ENCODE peak calls at places on chromosome 7, in seven cellular contexts. One of them, this sample, is unnamed.

GRCh38 chr7:141043621-141044020 is 28.9 kb upstream of the MRPS33 start:
- DNase-seq in fibroblast of mammary gland: no peak
- DNase-seq in gastrocnemius medialis: no peak
- DNase-seq in retinal pigment epithelial cell: peak
- DNase-seq in cardiac muscle cell: no peak
- DNase-seq in body of pancreas: no peak
- DNase-seq in prostate gland: no peak
- DNase-seq in this sample: no peak

GRCh38 chr7:89064831-89065230 is 269.3 kb upstream of the TEX47 start:
- DNase-seq in fibroblast of mammary gland: no peak
- DNase-seq in gastrocnemius medialis: no peak
- DNase-seq in retinal pigment epithelial cell: peak
- DNase-seq in cardiac muscle cell: no peak
- DNase-seq in body of pancreas: no peak
- DNase-seq in prostate gland: no peak
- DNase-seq in this sample: no peak

GRCh38 chr7:20153999-20154398 is 63.2 kb downstream of the MACC1 start:
- DNase-seq in fibroblast of mammary gland: peak
- DNase-seq in gastrocnemius medialis: no peak
- DNase-seq in retinal pigment epithelial cell: no peak
- DNase-seq in cardiac muscle cell: no peak
- DNase-seq in body of pancreas: no peak
- DNase-seq in prostate gland: no peak
- DNase-seq in this sample: no peak

GRCh38 chr7:37035631-37036030 is 311.3 kb upstream of the AOAH start:
- DNase-seq in fibroblast of mammary gland: no peak
- DNase-seq in gastrocnemius medialis: no peak
- DNase-seq in retinal pigment epithelial cell: peak
- DNase-seq in cardiac muscle cell: no peak
- DNase-seq in body of pancreas: no peak
- DNase-seq in prostate gland: no peak
- DNase-seq in this sample: no peak

GRCh38 chr7:157117796-157118195 is 20.9 kb upstream of the UBE3C start:
- DNase-seq in fibroblast of mammary gland: no peak
- DNase-seq in gastrocnemius medialis: no peak
- DNase-seq in retinal pigment epithelial cell: no peak
- DNase-seq in cardiac muscle cell: no peak
- DNase-seq in body of pancreas: no peak
- DNase-seq in prostate gland: no peak
- DNase-seq in this sample: no peak

GRCh38 chr7:150405584-150406310 is 26.6 kb downstream of the ZNF775 start:
- DNase-seq in fibroblast of mammary gland: peak
- DNase-seq in gastrocnemius medialis: no peak
- DNase-seq in retinal pigment epithelial cell: no peak
- DNase-seq in cardiac muscle cell: peak
- DNase-seq in body of pancreas: peak
- DNase-seq in prostate gland: no peak
- DNase-seq in this sample: no peak

GRCh38 chr7:147803625-147804024 is 786.9 kb upstream of the C7orf33 start:
- DNase-seq in fibroblast of mammary gland: no peak
- DNase-seq in gastrocnemius medialis: no peak
- DNase-seq in retinal pigment epithelial cell: no peak
- DNase-seq in cardiac muscle cell: no peak
- DNase-seq in body of pancreas: no peak
- DNase-seq in prostate gland: no peak
- DNase-seq in this sample: no peak

GRCh38 chr7:116955801-116956514 is 2.7 kb downstream of the ST7 start:
- DNase-seq in fibroblast of mammary gland: peak
- DNase-seq in gastrocnemius medialis: no peak
- DNase-seq in retinal pigment epithelial cell: peak
- DNase-seq in cardiac muscle cell: no peak
- DNase-seq in body of pancreas: peak
- DNase-seq in prostate gland: peak
- DNase-seq in this sample: no peak

GRCh38 chr7:150402671-150403321 is 23.7 kb downstream of the ZNF775 start:
- DNase-seq in fibroblast of mammary gland: no peak
- DNase-seq in gastrocnemius medialis: no peak
- DNase-seq in retinal pigment epithelial cell: no peak
- DNase-seq in cardiac muscle cell: no peak
- DNase-seq in body of pancreas: peak
- DNase-seq in prostate gland: no peak
- DNase-seq in this sample: no peak

GRCh38 chr7:144022169-144022568 is 22.0 kb downstream of the OR6B1 start:
- DNase-seq in fibroblast of mammary gland: no peak
- DNase-seq in gastrocnemius medialis: no peak
- DNase-seq in retinal pigment epithelial cell: no peak
- DNase-seq in cardiac muscle cell: no peak
- DNase-seq in body of pancreas: no peak
- DNase-seq in prostate gland: no peak
- DNase-seq in this sample: no peak

GRCh38 chr7:77321300-77321699 is 94.8 kb downstream of the GSAP start:
- DNase-seq in fibroblast of mammary gland: no peak
- DNase-seq in gastrocnemius medialis: no peak
- DNase-seq in retinal pigment epithelial cell: no peak
- DNase-seq in cardiac muscle cell: peak
- DNase-seq in body of pancreas: no peak
- DNase-seq in prostate gland: no peak
- DNase-seq in this sample: no peak

GRCh38 chr7:31741852-31742251 is 54.8 kb downstream of the PPP1R17 start:
- DNase-seq in fibroblast of mammary gland: no peak
- DNase-seq in gastrocnemius medialis: no peak
- DNase-seq in retinal pigment epithelial cell: no peak
- DNase-seq in cardiac muscle cell: no peak
- DNase-seq in body of pancreas: no peak
- DNase-seq in prostate gland: no peak
- DNase-seq in this sample: no peak

GRCh38 chr7:150379590-150380379 is 655 bp downstream of the ZNF775 start:
- DNase-seq in fibroblast of mammary gland: no peak
- DNase-seq in gastrocnemius medialis: no peak
- DNase-seq in retinal pigment epithelial cell: no peak
- DNase-seq in cardiac muscle cell: no peak
- DNase-seq in body of pancreas: no peak
- DNase-seq in prostate gland: no peak
- DNase-seq in this sample: no peak

DNA sequence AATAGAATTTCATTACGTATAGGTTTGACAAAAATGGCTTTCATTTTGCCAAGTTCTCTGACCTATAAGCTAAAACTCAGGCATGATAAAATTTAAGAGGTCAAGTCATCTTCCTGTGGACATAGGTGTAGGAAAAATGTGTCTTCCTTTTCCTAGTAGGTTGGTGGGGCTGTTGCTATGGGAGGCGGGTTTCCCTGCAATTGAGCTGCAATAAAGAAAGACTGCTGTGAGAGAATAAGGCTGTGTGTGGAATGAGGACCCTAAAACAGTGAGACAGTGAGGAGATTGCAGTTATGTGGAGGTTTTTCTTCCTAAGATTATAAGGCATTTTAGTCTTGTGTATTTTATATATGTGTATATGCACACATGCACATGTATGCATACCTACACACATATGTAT is 13.0 kb upstream of the SEMA3A start:
- DNase-seq in fibroblast of mammary gland: no peak
- DNase-seq in gastrocnemius medialis: no peak
- DNase-seq in retinal pigment epithelial cell: no peak
- DNase-seq in cardiac muscle cell: no peak
- DNase-seq in body of pancreas: no peak
- DNase-seq in prostate gland: no peak
- DNase-seq in this sample: no peak
- H3K4me3 ChIP-seq in fibroblast of mammary gland: no peak
- H3K4me3 ChIP-seq in gastrocnemius medialis: no peak
- H3K4me3 ChIP-seq in retinal pigment epithelial cell: no peak
- H3K4me3 ChIP-seq in cardiac muscle cell: no peak
- H3K4me3 ChIP-seq in body of pancreas: no peak
- H3K4me3 ChIP-seq in prostate gland: no peak
- H3K4me3 ChIP-seq in this sample: no peak

DNA sequence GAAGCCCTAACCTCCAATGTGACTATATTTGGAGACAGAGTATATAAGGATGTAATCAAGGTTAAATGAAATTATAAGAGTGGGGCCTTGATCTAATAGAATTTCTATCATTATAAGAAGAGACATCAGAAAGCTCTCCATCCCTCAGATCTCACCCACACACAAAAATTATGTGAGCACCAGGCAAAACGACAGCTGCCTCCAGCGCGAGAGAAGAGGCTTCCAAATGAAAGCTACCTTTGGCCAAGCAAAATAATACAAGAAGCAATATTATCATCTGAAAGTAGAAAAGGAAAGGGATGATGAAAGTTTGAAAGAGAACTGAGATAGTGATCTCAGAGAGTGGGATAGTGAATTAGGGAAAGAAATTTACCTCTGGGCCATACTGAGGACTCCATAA is 1192.5 kb downstream of the NXPH1 start:
- DNase-seq in fibroblast of mammary gland: no peak
- DNase-seq in gastrocnemius medialis: no peak
- DNase-seq in retinal pigment epithelial cell: no peak
- DNase-seq in cardiac muscle cell: no peak
- DNase-seq in body of pancreas: no peak
- DNase-seq in prostate gland: no peak
- DNase-seq in this sample: no peak
- TF ChIP-seq CTCF in fibroblast of mammary gland: no peak
- TF ChIP-seq CTCF in gastrocnemius medialis: no peak
- TF ChIP-seq CTCF in retinal pigment epithelial cell: no peak
- TF ChIP-seq CTCF in cardiac muscle cell: no peak
- TF ChIP-seq CTCF in body of pancreas: no peak
- TF ChIP-seq CTCF in prostate gland: no peak
- TF ChIP-seq CTCF in this sample: no peak

GRCh38 chr7:5824297-5824610 is 42.8 kb upstream of the RNF216 start:
- DNase-seq in fibroblast of mammary gland: no peak
- DNase-seq in gastrocnemius medialis: no peak
- DNase-seq in retinal pigment epithelial cell: no peak
- DNase-seq in cardiac muscle cell: no peak
- DNase-seq in body of pancreas: no peak
- DNase-seq in prostate gland: no peak
- DNase-seq in this sample: no peak
- H3K4me3 ChIP-seq in fibroblast of mammary gland: no peak
- H3K4me3 ChIP-seq in gastrocnemius medialis: no peak
- H3K4me3 ChIP-seq in retinal pigment epithelial cell: no peak
- H3K4me3 ChIP-seq in cardiac muscle cell: no peak
- H3K4me3 ChIP-seq in body of pancreas: no peak
- H3K4me3 ChIP-seq in prostate gland: no peak
- H3K4me3 ChIP-seq in this sample: no peak

GRCh38 chr7:1175597-1175966 is 15.6 kb upstream of the ZFAND2A start:
- DNase-seq in fibroblast of mammary gland: no peak
- DNase-seq in gastrocnemius medialis: no peak
- DNase-seq in retinal pigment epithelial cell: no peak
- DNase-seq in cardiac muscle cell: no peak
- DNase-seq in body of pancreas: no peak
- DNase-seq in prostate gland: no peak
- DNase-seq in this sample: no peak
- TF ChIP-seq CTCF in fibroblast of mammary gland: no peak
- TF ChIP-seq CTCF in gastrocnemius medialis: no peak
- TF ChIP-seq CTCF in retinal pigment epithelial cell: no peak
- TF ChIP-seq CTCF in cardiac muscle cell: no peak
- TF ChIP-seq CTCF in body of pancreas: no peak
- TF ChIP-seq CTCF in prostate gland: no peak
- TF ChIP-seq CTCF in this sample: no peak

GRCh38 chr7:39825391-39825790 is 124.7 kb upstream of the CDK13 start:
- DNase-seq in fibroblast of mammary gland: peak
- DNase-seq in gastrocnemius medialis: no peak
- DNase-seq in retinal pigment epithelial cell: no peak
- DNase-seq in cardiac muscle cell: no peak
- DNase-seq in body of pancreas: no peak
- DNase-seq in prostate gland: no peak
- DNase-seq in this sample: no peak
- H3K4me3 ChIP-seq in fibroblast of mammary gland: no peak
- H3K4me3 ChIP-seq in gastrocnemius medialis: no peak
- H3K4me3 ChIP-seq in retinal pigment epithelial cell: no peak
- H3K4me3 ChIP-seq in cardiac muscle cell: no peak
- H3K4me3 ChIP-seq in body of pancreas: no peak
- H3K4me3 ChIP-seq in prostate gland: no peak
- H3K4me3 ChIP-seq in this sample: no peak

GRCh38 chr7:110446658-110447057 is 644.3 kb upstream of the LRRN3 start:
- DNase-seq in fibroblast of mammary gland: no peak
- DNase-seq in gastrocnemius medialis: no peak
- DNase-seq in retinal pigment epithelial cell: no peak
- DNase-seq in cardiac muscle cell: no peak
- DNase-seq in body of pancreas: no peak
- DNase-seq in prostate gland: no peak
- DNase-seq in this sample: no peak

DNA sequence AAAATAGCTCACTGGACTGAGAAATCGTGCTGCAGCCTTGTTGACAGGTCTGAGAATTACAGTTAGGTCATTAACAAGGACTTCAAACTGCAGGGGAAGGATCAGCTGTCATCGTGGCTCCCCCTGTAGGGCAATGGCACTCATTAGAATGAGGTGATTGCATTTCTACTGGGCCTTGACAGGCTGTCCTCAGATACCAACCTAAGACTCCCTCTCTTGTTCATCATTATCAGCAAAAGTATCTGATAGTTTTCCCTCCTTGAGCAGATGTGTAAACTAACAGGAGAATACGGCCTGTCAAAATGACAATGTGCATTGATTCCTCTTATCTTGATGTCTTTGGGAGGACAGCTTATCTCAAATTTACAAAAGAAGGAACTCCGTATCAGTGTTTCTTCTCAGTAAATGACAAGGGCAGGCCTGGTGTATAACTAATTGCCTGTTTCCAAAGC is 648.5 kb upstream of the LRRN3 start:
- DNase-seq in fibroblast of mammary gland: no peak
- DNase-seq in gastrocnemius medialis: no peak
- DNase-seq in retinal pigment epithelial cell: peak
- DNase-seq in cardiac muscle cell: peak
- DNase-seq in body of pancreas: peak
- DNase-seq in prostate gland: peak
- DNase-seq in this sample: peak
- TF ChIP-seq CTCF in fibroblast of mammary gland: no peak
- TF ChIP-seq CTCF in gastrocnemius medialis: no peak
- TF ChIP-seq CTCF in retinal pigment epithelial cell: peak
- TF ChIP-seq CTCF in cardiac muscle cell: no peak
- TF ChIP-seq CTCF in body of pancreas: peak
- TF ChIP-seq CTCF in prostate gland: peak
- TF ChIP-seq CTCF in this sample: peak

GRCh38 chr7:50302486-50303081 is 1.9 kb upstream of the IKZF1 start:
- DNase-seq in fibroblast of mammary gland: no peak
- DNase-seq in gastrocnemius medialis: no peak
- DNase-seq in retinal pigment epithelial cell: no peak
- DNase-seq in cardiac muscle cell: no peak
- DNase-seq in body of pancreas: no peak
- DNase-seq in prostate gland: no peak
- DNase-seq in this sample: no peak

GRCh38 chr7:50304158-50304910 is at the start of gene IKZF1:
- DNase-seq in fibroblast of mammary gland: no peak
- DNase-seq in gastrocnemius medialis: peak
- DNase-seq in retinal pigment epithelial cell: no peak
- DNase-seq in cardiac muscle cell: peak
- DNase-seq in body of pancreas: peak
- DNase-seq in prostate gland: no peak
- DNase-seq in this sample: no peak

GRCh38 chr7:50303082-50303893 is 1.2 kb upstream of the IKZF1 start:
- DNase-seq in fibroblast of mammary gland: no peak
- DNase-seq in gastrocnemius medialis: no peak
- DNase-seq in retinal pigment epithelial cell: no peak
- DNase-seq in cardiac muscle cell: no peak
- DNase-seq in body of pancreas: no peak
- DNase-seq in prostate gland: no peak
- DNase-seq in this sample: no peak

GRCh38 chr7:50304911-50305621 is 550 bp downstream of the IKZF1 start:
- DNase-seq in fibroblast of mammary gland: no peak
- DNase-seq in gastrocnemius medialis: no peak
- DNase-seq in retinal pigment epithelial cell: no peak
- DNase-seq in cardiac muscle cell: peak
- DNase-seq in body of pancreas: no peak
- DNase-seq in prostate gland: no peak
- DNase-seq in this sample: no peak

DNA sequence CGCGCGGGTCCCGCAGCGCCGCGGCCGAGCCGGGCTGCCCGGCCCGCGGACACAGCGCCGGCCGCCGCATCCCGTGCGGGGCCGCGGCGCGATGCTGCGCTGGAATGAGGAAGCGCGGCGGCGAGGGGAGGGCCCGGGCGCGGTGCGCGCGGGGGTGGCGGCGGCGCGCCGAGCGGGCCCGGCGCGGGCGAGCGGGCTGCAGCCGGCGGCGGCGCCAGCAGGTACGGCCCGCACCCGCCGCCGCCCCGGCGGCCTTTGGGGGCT is 690 bp upstream of the IKZF1 start:
- DNase-seq in fibroblast of mammary gland: no peak
- DNase-seq in gastrocnemius medialis: no peak
- DNase-seq in retinal pigment epithelial cell: no peak
- DNase-seq in cardiac muscle cell: no peak
- DNase-seq in body of pancreas: no peak
- DNase-seq in prostate gland: no peak
- DNase-seq in this sample: no peak
- H3K4me3 ChIP-seq in fibroblast of mammary gland: no peak
- H3K4me3 ChIP-seq in gastrocnemius medialis: peak
- H3K4me3 ChIP-seq in retinal pigment epithelial cell: no peak
- H3K4me3 ChIP-seq in cardiac muscle cell: peak
- H3K4me3 ChIP-seq in body of pancreas: no peak
- H3K4me3 ChIP-seq in prostate gland: peak
- H3K4me3 ChIP-seq in this sample: no peak

This sample was measured in LNCaP clone FGC.